ENCODE peak calls at places on chromosomes 6 and 20, in four cellular contexts. L is AG10803, W is ascending aorta, D is prostate gland. G is an unnamed sample.

GRCh38 chr6:106702046-106702445 is 72.7 kb downstream of the QRSL1 start:
- DNase-seq in L (no peak), W (no peak), D (no peak), G (no peak)

GRCh38 chr6:152635949-152636674 is 1.1 kb downstream of the SYNE1 start:
- DNase-seq in L (peak; percentile 34), D (peak; percentile 4), W (no peak), G (peak; percentile 13)

GRCh38 chr20:19291818-19292132 is 79.3 kb downstream of the SLC24A3 start:
- DNase-seq in D (no peak), L (no peak), W (no peak), G (no peak)

GRCh38 chr6:136549359-136550044 is 720 bp downstream of the MAP7 start:
- DNase-seq in D (peak; percentile 31), W (peak; percentile 63), L (no peak), G (no peak)

GRCh38 chr6:155100087-155100486 is 105.0 kb downstream of the TIAM2 start:
- DNase-seq in D (no peak), L (no peak), W (no peak), G (no peak)

GRCh38 chr6:89146748-89147715 is 1.2 kb downstream of the PM20D2 start:
- DNase-seq in L (peak; percentile 24), D (peak; percentile 38), W (no peak), G (peak; percentile 25)

GRCh38 chr20:52941803-52942202 is 30.4 kb upstream of the TSHZ2 start:
- DNase-seq in L (peak; percentile 89), D (no peak), W (no peak), G (no peak)

GRCh38 chr6:142680308-142680707 is 264.7 kb downstream of the HIVEP2 start:
- DNase-seq in W (no peak), D (peak; percentile 26), L (peak; percentile 61), G (no peak)

GRCh38 chr6:40744835-40745234 is 157.7 kb upstream of the LRFN2 start:
- DNase-seq in L (no peak), W (no peak), D (no peak), G (no peak)

GRCh38 chr6:159874475-159874874 is 16.3 kb upstream of the MAS1 start:
- DNase-seq in W (no peak), D (no peak), L (peak; percentile 4), G (peak; percentile 3)

GRCh38 chr6:151257984-151258445 is 18.2 kb downstream of the AKAP12 start:
- DNase-seq in L (peak; percentile 32), W (no peak), D (no peak), G (peak; percentile 62)

GRCh38 chr20:63281741-63282665 is 9.4 kb downstream of the ARFGAP1 start:
- DNase-seq in W (no peak), L (no peak), D (no peak), G (no peak)

GRCh38 chr6:71933881-71934280 is 47.5 kb downstream of the RIMS1 start:
- DNase-seq in D (no peak), W (no peak), L (no peak), G (no peak)

GRCh38 chr6:117165921-117166499 is 99.3 kb upstream of the VGLL2 start:
- DNase-seq in D (no peak), L (no peak), W (no peak), G (no peak)

GRCh38 chr6:108838101-108838717 is 10.0 kb upstream of the ARMC2 start:
- DNase-seq in L (peak; percentile 9), D (no peak), W (no peak), G (peak; percentile 19)

GRCh38 chr20:62666736-62667529 is 24.6 kb downstream of the SLCO4A1 start:
- DNase-seq in L (no peak), D (no peak), W (peak; percentile 78), G (no peak)

GRCh38 chr6:106458021-106458986 is 97.8 kb downstream of the CRYBG1 start:
- DNase-seq in L (no peak), D (no peak), W (no peak), G (no peak)

GRCh38 chr6:79077680-79078056 is 386 bp downstream of the PHIP start:
- DNase-seq in D (no peak), W (no peak), L (no peak), G (no peak)

GRCh38 chr6:38035478-38035877 is 216.0 kb downstream of the ZFAND3 start:
- DNase-seq in L (peak; percentile 5), D (no peak), W (no peak), G (peak; percentile 25)

GRCh38 chr20:14406495-14406894 is 69.1 kb upstream of the FLRT3 start:
- DNase-seq in L (peak; percentile 50), D (no peak), W (no peak), G (peak; percentile 59)

GRCh38 chr6:94636780-94637385 is 940.5 kb upstream of the MANEA start:
- DNase-seq in W (no peak), D (no peak), L (no peak), G (no peak)

GRCh38 chr6:143064996-143065683 is 4.5 kb downstream of the AIG1 start:
- DNase-seq in L (peak; percentile 58), D (no peak), W (no peak), G (peak; percentile 46)

GRCh38 chr20:59743767-59744485 is 139.6 kb downstream of the PHACTR3 start:
- DNase-seq in L (peak; percentile 22), D (no peak), W (no peak), G (no peak)

GRCh38 chr6:104402572-104402971 is 457.1 kb downstream of the HACE1 start:
- DNase-seq in W (no peak), D (no peak), L (no peak), G (no peak)

GRCh38 chr6:20182926-20183521 is 29.2 kb downstream of the MBOAT1 start:
- DNase-seq in L (no peak), W (no peak), D (peak; percentile 94), G (no peak)

GRCh38 chr6:3750324-3751018 is 1.0 kb downstream of the PXDC1 start:
- DNase-seq in L (peak; percentile 82), W (peak; percentile 89), D (peak; percentile 88), G (peak; percentile 87)

GRCh38 chr6:136738178-136739057 is 53.9 kb downstream of the MAP3K5 start:
- DNase-seq in L (peak; percentile 36), D (no peak), W (no peak), G (peak; percentile 45)

GRCh38 chr6:9612489-9612888 is 802.4 kb downstream of the TFAP2A start:
- DNase-seq in W (no peak), D (no peak), L (no peak), G (peak; percentile 5)

GRCh38 chr6:90288404-90288803 is 8.2 kb downstream of the BACH2 start:
- DNase-seq in L (no peak), W (no peak), D (no peak), G (no peak)

GRCh38 chr6:125367036-125367782 is 65.4 kb upstream of the HDDC2 start:
- DNase-seq in W (no peak), D (no peak), L (no peak), G (no peak)

GRCh38 chr6:166381381-166381732 is 1.4 kb downstream of the MPC1 start:
- DNase-seq in D (no peak), L (no peak), W (no peak), G (no peak)

GRCh38 chr20:36573798-36574277 is 441 bp downstream of the TGIF2 start:
- DNase-seq in L (no peak), D (peak; percentile 14), W (peak; percentile 70), G (no peak)
- TF ChIP-seq CTCF in L (no peak), D (no peak), W (no peak), G (no peak)

DNA sequence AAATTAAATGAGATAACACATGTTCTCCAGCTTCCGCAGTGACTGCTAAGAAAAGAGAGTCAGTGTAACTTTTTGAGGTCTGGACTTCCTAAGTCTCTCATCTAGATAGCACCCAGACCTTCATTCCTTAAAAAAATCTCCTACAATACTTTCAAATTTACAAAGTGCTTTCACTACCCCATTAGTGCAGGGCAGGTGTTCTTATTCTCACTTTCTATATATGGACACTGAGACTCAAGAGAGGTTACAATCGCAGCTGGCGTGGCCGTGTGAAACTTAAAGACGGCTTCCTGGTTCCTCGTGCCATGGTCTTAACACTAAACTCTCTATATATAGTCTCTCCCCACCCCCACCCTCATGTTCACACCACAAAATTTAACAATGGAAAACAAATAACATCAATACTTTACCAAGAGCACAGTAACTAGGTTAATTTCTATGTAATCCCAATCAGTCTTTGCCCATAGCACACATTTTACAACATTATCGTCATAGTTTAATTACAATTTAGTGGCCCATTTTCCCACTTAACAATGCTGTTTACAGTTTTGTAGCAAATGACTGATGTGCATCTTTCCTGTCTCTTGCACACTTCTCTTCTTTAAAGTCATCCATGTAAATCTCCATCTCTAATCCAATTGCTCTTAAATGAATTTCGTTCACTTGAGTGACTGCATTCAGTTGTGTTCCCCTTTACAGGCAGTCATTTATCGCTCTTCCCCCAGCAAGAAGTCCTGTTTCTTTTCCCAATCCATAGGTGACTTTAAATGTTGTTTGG is 78.8 kb upstream of the ARID1B start:
- DNase-seq in W (no peak), D (no peak), L (no peak), G (no peak)
- H3K4me3 ChIP-seq in W (no peak overlapping the region), D (no peak overlapping the region), L (no peak overlapping the region), G (no peak overlapping the region)

GRCh38 chr6:30611150-30611855 is 5.7 kb downstream of the PPP1R10 start:
- DNase-seq in L (no peak), W (no peak), D (no peak), G (peak; percentile 35)

GRCh38 chr6:30613251-30614043 is 3.6 kb downstream of the PPP1R10 start:
- DNase-seq in D (no peak), L (no peak), W (no peak), G (peak; percentile 41)

GRCh38 chr6:30612687-30613248 is 4.3 kb downstream of the PPP1R10 start:
- DNase-seq in W (no peak), L (peak; percentile 61), D (no peak), G (peak; percentile 58)

GRCh38 chr6:30611856-30612194 is 5.2 kb downstream of the PPP1R10 start:
- DNase-seq in D (no peak), W (no peak), L (no peak), G (no peak)

DNA sequence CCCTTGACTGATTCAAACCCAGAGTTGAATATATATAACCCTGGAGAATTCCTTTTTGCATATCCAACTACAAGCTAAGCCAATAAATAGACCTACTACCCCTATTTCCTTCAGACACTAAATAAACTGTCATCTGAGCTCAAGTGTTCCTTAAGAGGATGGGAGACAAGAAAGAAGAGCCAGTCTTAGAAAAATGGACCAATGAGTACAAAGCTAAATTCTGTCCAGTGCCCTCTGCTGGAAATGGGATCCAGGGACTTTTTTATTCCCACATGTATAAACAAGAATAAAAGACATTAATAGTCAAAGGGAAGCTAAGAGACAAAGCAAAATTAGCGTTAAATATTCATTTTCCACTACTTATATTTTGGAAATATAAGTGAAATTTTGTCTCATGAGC is 4.8 kb downstream of the PPP1R10 start:
- DNase-seq in L (peak; percentile 49), D (no peak), W (no peak), G (peak; percentile 51)
- TF ChIP-seq CTCF in L (peak; percentile 55), D (no peak), W (no peak), G (peak; percentile 42)

GRCh38 chr20:46946181-46946624 is 51.6 kb downstream of the EYA2 start:
- DNase-seq in W (no peak), D (no peak), L (no peak), G (no peak)
- H3K4me3 ChIP-seq in W (no peak overlapping the region), D (no peak overlapping the region), L (no peak overlapping the region), G (no peak overlapping the region)

GRCh38 chr20:4295226-4295625 is 279.9 kb upstream of the RNF24 start:
- DNase-seq in L (no peak), W (no peak), D (no peak), G (no peak)

DNA sequence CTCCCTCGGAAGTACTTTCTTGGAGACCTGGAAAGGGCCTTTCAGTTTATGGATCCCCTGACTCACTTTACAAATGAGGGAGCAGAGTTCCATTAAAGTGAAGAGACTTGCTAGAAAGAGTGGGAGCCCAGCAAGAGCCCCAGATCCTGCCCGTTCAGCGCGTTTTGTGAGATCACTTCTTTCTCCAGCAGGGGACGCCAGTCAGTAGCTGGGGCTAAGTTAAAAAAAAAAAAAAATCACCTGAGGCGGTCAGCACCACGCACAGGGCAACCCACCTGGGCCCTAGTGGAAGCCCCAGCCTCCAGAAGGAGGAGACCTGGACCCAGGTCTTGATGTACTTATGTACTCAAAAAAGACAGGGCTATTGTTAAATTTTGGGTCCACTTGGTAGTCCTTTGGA is 274.5 kb upstream of the RNF24 start:
- DNase-seq in D (no peak), L (no peak), W (no peak), G (no peak)
- TF ChIP-seq CTCF in D (no peak), L (no peak), W (no peak), G (no peak)

G was measured in fibroblast of villous mesenchyme.